ENCODE peak calls at places on chromosome 1, in ten cellular contexts. F, D, R, I, H, Z, S, O, X and K are unnamed samples. For H3K27me3, the result is how much of the 10 kb centered on the place peaks cover.

GRCh38 chr1:208895820-208896219 is 651.6 kb upstream of the PLXNA2 start:
- DNase-seq in F (no peak), D (no peak), R (no peak), I (no peak), H (no peak), Z (no peak), S (no peak), O (no peak), X (no peak), K (no peak)

GRCh38 chr1:59149435-59149834 is 147.5 kb upstream of the FGGY start:
- DNase-seq in F (no peak), D (no peak), R (no peak), I (no peak), H (no peak), Z (no peak), S (no peak), O (no peak), X (no peak), K (no peak)

GRCh38 chr1:201560328-201561194 is 21.6 kb downstream of the NAV1 start:
- DNase-seq in F (no peak), D (no peak), R (no peak), I (no peak), H (no peak), Z (no peak), S (no peak), O (no peak), X (no peak), K (no peak)

GRCh38 chr1:228794173-228794572 is 58.9 kb downstream of the RHOU start:
- DNase-seq in F (no peak), D (no peak), R (no peak), I (no peak), H (no peak), Z (no peak), S (no peak), O (no peak), X (no peak), K (no peak)

GRCh38 chr1:28392027-28392652 is 22.6 kb downstream of the PHACTR4 start:
- DNase-seq in F (peak), D (no peak), R (no peak), I (no peak), H (no peak), Z (no peak), S (peak), O (no peak), X (no peak), K (peak)

GRCh38 chr1:20411196-20411980 is 74.6 kb downstream of the CAMK2N1 start:
- DNase-seq in F (peak), D (peak), R (no peak), I (peak), H (no peak), Z (no peak), S (no peak), O (no peak), X (no peak), K (peak)

GRCh38 chr1:228178737-228179720 is 13.4 kb downstream of the IBA57 start:
- DNase-seq in F (no peak), D (no peak), R (no peak), I (no peak), H (no peak), Z (no peak), S (peak), O (no peak), X (no peak), K (no peak)

GRCh38 chr1:161998811-161999210 is 24.9 kb downstream of the OLFML2B start:
- DNase-seq in F (no peak), D (no peak), R (no peak), I (no peak), H (no peak), Z (no peak), S (no peak), O (no peak), X (no peak), K (peak)

GRCh38 chr1:168135116-168135981 is 1.4 kb downstream of the GPR161 start:
- DNase-seq in F (no peak), D (no peak), R (peak), I (no peak), H (no peak), Z (no peak), S (peak), O (no peak), X (no peak), K (no peak)

GRCh38 chr1:182163821-182164223 is 102.3 kb upstream of the ZNF648 start:
- DNase-seq in F (no peak), D (no peak), R (no peak), I (no peak), H (peak), Z (no peak), S (no peak), O (no peak), X (no peak), K (no peak)

GRCh38 chr1:216766633-216767325 is 43.5 kb upstream of the ESRRG start:
- DNase-seq in F (no peak), D (no peak), R (no peak), I (no peak), H (no peak), Z (no peak), S (no peak), O (no peak), X (no peak), K (no peak)

GRCh38 chr1:61271412-61271789 is 189.0 kb downstream of the NFIA start:
- DNase-seq in F (no peak), D (no peak), R (no peak), I (no peak), H (no peak), Z (no peak), S (peak), O (no peak), X (no peak), K (no peak)

GRCh38 chr1:11982010-11982392 is 1.8 kb downstream of the MFN2 start:
- DNase-seq in F (no peak), D (no peak), R (peak), I (peak), H (no peak), Z (peak), S (no peak), O (no peak), X (no peak), K (peak)
- TF ChIP-seq CTCF in F (peak), D (peak), R (no peak), I (peak), H (peak), Z (peak), S (no peak), O (no peak), X (peak), K (no peak)

GRCh38 chr1:85054664-85055063 is 6.4 kb upstream of the MCOLN3 start:
- DNase-seq in F (no peak), D (no peak), R (no peak), I (no peak), H (no peak), Z (no peak), S (peak), O (no peak), X (no peak), K (no peak)

GRCh38 chr1:85047472-85048295 is 616 bp downstream of the MCOLN3 start:
- DNase-seq in F (no peak), D (no peak), R (peak), I (no peak), H (no peak), Z (no peak), S (no peak), O (no peak), X (peak), K (no peak)

GRCh38 chr1:85048296-85049064 is at the start of gene MCOLN3:
- DNase-seq in F (no peak), D (peak), R (peak), I (peak), H (no peak), Z (no peak), S (peak), O (peak), X (peak), K (no peak)

GRCh38 chr1:85047144-85047471 is 1.2 kb downstream of the MCOLN3 start:
- DNase-seq in F (no peak), D (peak), R (no peak), I (no peak), H (no peak), Z (no peak), S (no peak), O (no peak), X (no peak), K (no peak)

GRCh38 chr1:85049735-85050166 is 1.5 kb upstream of the MCOLN3 start:
- DNase-seq in F (no peak), D (no peak), R (peak), I (no peak), H (no peak), Z (no peak), S (no peak), O (no peak), X (no peak), K (no peak)
- H3K27me3 ChIP-seq in F (half or more), D (under half), R (half or more), I (under half), H (half or more), Z (under half), S (under half), O (half or more), X (under half), K (half or more)

DNA sequence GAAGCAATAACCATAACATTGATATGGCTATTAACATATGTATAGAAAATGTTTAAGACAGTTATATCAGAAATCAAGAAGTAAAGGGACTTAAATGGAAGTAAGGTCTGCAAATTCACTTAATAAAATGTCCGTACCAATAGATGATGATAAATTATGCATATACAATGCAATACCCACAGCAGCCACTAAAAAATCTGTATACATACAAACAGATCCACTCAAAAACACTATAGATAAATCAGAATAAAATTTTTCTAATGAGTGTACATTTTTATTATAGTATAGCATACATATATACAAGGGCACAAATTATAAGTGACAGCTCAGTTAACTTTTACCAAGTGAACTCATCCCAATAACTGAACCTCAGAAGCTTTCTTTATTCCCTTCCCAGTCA is 6.0 kb downstream of the LORICRIN start:
- DNase-seq in F (no peak), D (no peak), R (no peak), I (no peak), H (no peak), Z (no peak), S (no peak), O (no peak), X (no peak), K (no peak)
- TF ChIP-seq CTCF in F (no peak), D (peak), R (no peak), I (no peak), H (no peak), Z (no peak), S (no peak), O (no peak), X (peak), K (no peak)

DNA sequence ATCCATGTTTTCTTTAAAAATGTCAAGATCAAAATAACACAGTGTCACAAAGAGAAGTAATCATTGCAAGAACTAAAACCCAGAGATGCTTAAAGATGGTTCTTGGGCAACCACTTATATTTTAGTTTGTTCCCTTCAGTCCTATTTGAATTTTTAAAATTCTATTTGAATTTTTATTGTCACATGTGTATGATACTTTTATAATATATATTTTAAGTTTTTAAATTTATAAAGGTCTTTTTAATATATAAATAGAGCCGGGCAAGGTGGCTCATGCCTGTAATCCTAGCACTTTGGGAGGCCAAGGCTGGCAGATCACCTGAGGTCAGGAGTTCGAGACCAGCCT is 22.3 kb upstream of the DISC1 start:
- DNase-seq in F (no peak), D (no peak), R (no peak), I (no peak), H (no peak), Z (no peak), S (no peak), O (no peak), X (no peak), K (no peak)
- H3K27me3 ChIP-seq in F (under half), D (under half), R (under half), I (under half), H (under half), Z (under half), S (under half), O (under half), X (under half), K (under half)

GRCh38 chr1:187816646-187817045 is 987.9 kb downstream of the PLA2G4A start:
- DNase-seq in F (no peak), D (no peak), R (no peak), I (no peak), H (no peak), Z (no peak), S (no peak), O (no peak), X (no peak), K (no peak)

GRCh38 chr1:187819081-187819480 is 990.3 kb downstream of the PLA2G4A start:
- DNase-seq in F (no peak), D (no peak), R (no peak), I (no peak), H (no peak), Z (no peak), S (no peak), O (no peak), X (no peak), K (peak)

DNA sequence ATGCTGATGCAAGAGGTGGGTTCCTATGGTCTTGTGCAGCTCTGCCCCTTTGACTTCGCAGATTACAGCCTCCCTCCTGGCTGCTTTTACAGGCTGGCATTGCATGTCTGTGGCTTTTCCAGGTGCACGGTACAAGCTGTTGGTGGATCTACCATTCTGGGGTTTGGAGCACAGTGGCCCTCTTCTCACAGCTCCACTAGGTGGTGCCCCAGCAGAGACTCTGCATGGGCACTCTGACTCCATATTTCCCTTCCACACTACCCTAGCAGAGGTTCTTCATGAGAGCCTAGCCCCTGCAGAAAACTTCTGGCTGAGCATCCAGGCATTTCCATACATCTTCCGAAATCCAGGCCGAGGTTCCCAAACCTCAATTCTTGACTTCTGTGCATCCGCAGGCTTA is 989.0 kb downstream of the PLA2G4A start:
- DNase-seq in F (no peak), D (no peak), R (no peak), I (no peak), H (no peak), Z (no peak), S (no peak), O (no peak), X (no peak), K (no peak)
- TF ChIP-seq CTCF in F (no peak), D (no peak), R (peak), I (peak), H (no peak), Z (no peak), S (no peak), O (no peak), X (no peak), K (no peak)

GRCh38 chr1:31715873-31716220 is 12.0 kb upstream of the COL16A1 start:
- DNase-seq in F (no peak), D (no peak), R (no peak), I (no peak), H (no peak), Z (no peak), S (no peak), O (no peak), X (no peak), K (no peak)
- H3K27me3 ChIP-seq in F (under half), D (under half), R (under half), I (under half), H (under half), Z (under half), S (under half), O (under half), X (under half), K (under half)

GRCh38 chr1:223845810-223846667 is at the start of gene TP53BP2:
- DNase-seq in F (peak), D (peak), R (peak), I (peak), H (peak), Z (peak), S (peak), O (peak), X (peak), K (peak)
- TF ChIP-seq CTCF in F (peak), D (peak), R (peak), I (peak), H (peak), Z (peak), S (peak), O (peak), X (peak), K (peak)

GRCh38 chr1:10813801-10814200 is 17.4 kb upstream of the CASZ1 start:
- DNase-seq in F (no peak), D (no peak), R (no peak), I (no peak), H (no peak), Z (no peak), S (no peak), O (no peak), X (no peak), K (no peak)

GRCh38 chr1:10815863-10816195 is 19.4 kb upstream of the CASZ1 start:
- DNase-seq in F (no peak), D (no peak), R (no peak), I (no peak), H (no peak), Z (no peak), S (no peak), O (no peak), X (peak), K (no peak)

GRCh38 chr1:10814312-10814711 is 17.9 kb upstream of the CASZ1 start:
- DNase-seq in F (no peak), D (no peak), R (no peak), I (no peak), H (no peak), Z (no peak), S (no peak), O (no peak), X (no peak), K (no peak)

GRCh38 chr1:10814954-10815862 is 18.8 kb upstream of the CASZ1 start:
- DNase-seq in F (no peak), D (no peak), R (peak), I (no peak), H (no peak), Z (peak), S (no peak), O (no peak), X (peak), K (no peak)

DNA sequence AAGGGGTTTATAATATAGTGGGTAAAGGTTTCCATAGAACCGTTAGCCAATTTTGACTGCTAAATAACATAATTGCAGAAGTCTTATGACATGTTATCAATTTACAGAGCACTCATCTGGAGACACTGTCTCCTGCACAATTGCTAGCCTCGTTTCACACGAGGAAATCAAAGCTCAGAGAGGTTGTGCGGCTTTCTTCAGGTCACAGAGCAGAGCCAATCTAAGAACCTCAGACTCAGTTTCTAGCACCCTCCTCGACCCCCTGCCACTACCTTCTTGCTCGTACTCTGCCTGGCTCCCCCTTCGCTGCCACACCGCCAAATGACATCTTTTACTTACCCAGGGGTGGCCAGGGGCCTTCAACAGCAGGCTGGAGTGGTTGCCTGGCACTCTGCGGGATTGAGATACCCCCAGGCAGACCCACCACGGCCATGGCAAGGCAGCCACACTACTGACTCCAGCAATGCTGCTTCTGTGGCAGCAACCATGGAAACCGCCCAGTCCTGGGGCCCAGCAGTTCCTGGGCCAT is 16.0 kb upstream of the CASZ1 start:
- DNase-seq in F (no peak), D (no peak), R (no peak), I (no peak), H (no peak), Z (no peak), S (no peak), O (no peak), X (no peak), K (no peak)
- H3K27me3 ChIP-seq in F (half or more), D (under half), R (under half), I (under half), H (under half), Z (under half), S (half or more), O (under half), X (under half), K (under half)